ENCODE peak calls at places on chromosomes 4 and X, in five cellular contexts. Y is omental fat pad, G is PC-9, X is bronchial epithelial cell, I is GM10248. C is an unnamed sample.

GRCh38 chrX:102739642-102740041 is 19.1 kb downstream of the GPRASP3 start:
- DNase-seq in Y (no peak), G (no peak), X (no peak), I (no peak), C (no peak)

GRCh38 chrX:111040377-111041017 is 55.5 kb upstream of the PAK3 start:
- DNase-seq in Y (no peak), G (no peak), X (peak; percentile 81), I (no peak), C (no peak)

GRCh38 chrX:68944211-68944610 is 115.4 kb downstream of the EFNB1 start:
- DNase-seq in Y (no peak), G (no peak), X (no peak), I (no peak), C (no peak)

GRCh38 chrX:138756234-138756633 is 44.7 kb upstream of the FGF13 start:
- DNase-seq in Y (no peak), G (no peak), X (peak; percentile 32), I (no peak), C (no peak)

GRCh38 chr4:165383757-165384156 is 4.9 kb downstream of the CPE start:
- DNase-seq in Y (no peak), G (no peak), X (peak; percentile 94), I (no peak), C (no peak)

GRCh38 chr4:78951862-78952472 is 12.7 kb upstream of the PAQR3 start:
- DNase-seq in Y (no peak), G (no peak), X (peak; percentile 42), I (peak; percentile 30), C (peak; percentile 52)

GRCh38 chr4:105092356-105092755 is 54.3 kb upstream of the TET2 start:
- DNase-seq in Y (no peak), G (no peak), X (peak; percentile 95), I (no peak), C (no peak)

GRCh38 chr4:26576171-26576829 is 7.6 kb upstream of the TBC1D19 start:
- DNase-seq in Y (no peak), G (no peak), X (no peak), I (no peak), C (no peak)

GRCh38 chr4:8911311-8912088 is 39.9 kb upstream of the HMX1 start:
- DNase-seq in Y (no peak), G (no peak), X (no peak), I (no peak), C (no peak)

GRCh38 chr4:175970072-175970471 is 95.6 kb upstream of the WDR17 start:
- DNase-seq in Y (no peak), G (no peak), X (no peak), I (no peak), C (no peak)

GRCh38 chrX:114051667-114052315 is 532.1 kb upstream of the HTR2C start:
- DNase-seq in Y (no peak), G (no peak), X (no peak), I (no peak), C (no peak)

GRCh38 chrX:55026143-55026542 is 4.6 kb downstream of the ALAS2 start:
- DNase-seq in Y (no peak), G (no peak), X (no peak), I (no peak), C (no peak)

GRCh38 chr4:150090836-150091235 is 12.6 kb downstream of the DCLK2 start:
- DNase-seq in Y (no peak), G (no peak), X (no peak), I (no peak), C (no peak)

GRCh38 chr4:159027535-159027934 is 75.3 kb upstream of the RAPGEF2 start:
- DNase-seq in Y (no peak), G (no peak), X (peak; percentile 33), I (no peak), C (no peak)

GRCh38 chrX:34350552-34350951 is 218.4 kb upstream of the FAM47A start:
- DNase-seq in Y (no peak), G (no peak), X (peak; percentile 11), I (no peak), C (no peak)

GRCh38 chr4:52376107-52376704 is 282.9 kb downstream of the USP46 start:
- DNase-seq in Y (no peak), G (no peak), X (peak; percentile 34), I (peak; percentile 24), C (peak; percentile 57)

GRCh38 chr4:83113429-83113786 is 1.1 kb downstream of the PLAC8 start:
- DNase-seq in Y (no peak), G (no peak), X (no peak), I (no peak), C (no peak)

GRCh38 chr4:38735870-38736269 is 46.9 kb downstream of the TLR10 start:
- DNase-seq in Y (no peak), G (no peak), X (no peak), I (no peak), C (no peak)

GRCh38 chrX:95678679-95679078 is 1006.0 kb upstream of the DIAPH2 start:
- DNase-seq in Y (no peak), G (no peak), X (peak; percentile 73), I (no peak), C (no peak)

GRCh38 chr4:113336556-113336955 is 287.1 kb downstream of the ANK2 start:
- DNase-seq in Y (no peak), G (no peak), X (peak; percentile 53), I (no peak), C (no peak)

GRCh38 chrX:73916931-73917657 is 354.1 kb downstream of the CHIC1 start:
- DNase-seq in Y (no peak), G (no peak), X (peak; percentile 85), I (no peak), C (no peak)

GRCh38 chrX:151753313-151754041 is 18.9 kb downstream of the CNGA2 start:
- DNase-seq in Y (no peak), G (peak; percentile 71), X (peak; percentile 34), I (peak; percentile 44), C (peak; percentile 20)

GRCh38 chr4:185242749-185243533 is 33.5 kb downstream of the SNX25 start:
- DNase-seq in Y (no peak), G (no peak), X (no peak), I (no peak), C (no peak)

GRCh38 chr4:152024881-152025280 is 264.1 kb upstream of the GATB start:
- DNase-seq in Y (no peak), G (no peak), X (no peak), I (no peak), C (no peak)

GRCh38 chrX:153889123-153889522 is 3.1 kb upstream of the L1CAM start:
- DNase-seq in Y (no peak), G (no peak), X (no peak), I (no peak), C (no peak)

GRCh38 chr4:184815046-184815877 is 10.5 kb downstream of the ACSL1 start:
- DNase-seq in Y (no peak), G (peak; percentile 87), X (peak; percentile 96), I (peak; percentile 82), C (peak; percentile 62)

GRCh38 chr4:95255396-95256107 is 293.2 kb downstream of the UNC5C start:
- DNase-seq in Y (no peak), G (no peak), X (peak; percentile 51), I (no peak), C (peak; percentile 18)

GRCh38 chr4:20418865-20419451 is 167.3 kb downstream of the SLIT2 start:
- DNase-seq in Y (no peak), G (peak; percentile 7), X (peak; percentile 77), I (peak; percentile 35), C (no peak)

GRCh38 chrX:11532291-11533075 is 133.2 kb downstream of the ARHGAP6 start:
- DNase-seq in Y (no peak), G (no peak), X (no peak), I (no peak), C (no peak)

GRCh38 chr4:4418676-4419370 is 31.9 kb downstream of the NSG1 start:
- DNase-seq in Y (no peak), G (no peak), X (peak; percentile 12), I (no peak), C (no peak)

GRCh38 chr4:8378101-8378724 is 62.3 kb downstream of the ACOX3 start:
- DNase-seq in Y (no peak), G (no peak), X (no peak), I (no peak), C (no peak)

GRCh38 chr4:144894525-144894924 is 203.5 kb downstream of the ANAPC10 start:
- DNase-seq in Y (no peak), G (peak; percentile 2), X (peak; percentile 70), I (no peak), C (peak; percentile 39)

GRCh38 chr4:177051473-177052060 is 258.1 kb upstream of the NEIL3 start:
- DNase-seq in Y (no peak), G (peak; percentile 9), X (peak; percentile 54), I (peak; percentile 29), C (no peak)

GRCh38 chr4:119477412-119478053 is 151.1 kb downstream of the PDE5A start:
- DNase-seq in Y (no peak), G (no peak), X (no peak), I (no peak), C (no peak)

GRCh38 chrX:133434197-133434820 is 19.0 kb upstream of the GPC4 start:
- DNase-seq in Y (no peak), G (no peak), X (no peak), I (no peak), C (no peak)

GRCh38 chr4:110119880-110120279 is 78.5 kb downstream of the ELOVL6 start:
- DNase-seq in Y (no peak), G (peak; percentile 2), X (peak; percentile 72), I (no peak), C (no peak)

GRCh38 chrX:71227370-71228062 is 4.5 kb downstream of the GJB1 start:
- DNase-seq in Y (no peak), G (no peak), X (no peak), I (no peak), C (no peak)

GRCh38 chr4:6987566-6987920 is 55.6 kb upstream of the TADA2B start:
- DNase-seq in Y (no peak), G (peak; percentile 13), X (peak; percentile 88), I (no peak), C (no peak)